ENCODE peak calls at places on chromosomes 16 and 17, in seven cellular contexts. X, Q, P, O, S, V and D are unnamed samples.

GRCh38 chr17:43694081-43694870 is 32.6 kb upstream of the MEOX1 start:
- DNase-seq in X (no peak), Q (peak; percentile 90), P (peak; percentile 45), O (peak; percentile 78), S (peak; percentile 91), V (no peak), D (peak; percentile 72)

GRCh38 chr16:1220098-1220728 is 4.9 kb downstream of the TPSG1 start:
- DNase-seq in X (no peak), Q (no peak), P (no peak), O (no peak), S (no peak), V (no peak), D (no peak)

GRCh38 chr16:10988164-10988803 is 43.9 kb downstream of the CLEC16A start:
- DNase-seq in X (no peak), Q (no peak), P (no peak), O (no peak), S (no peak), V (peak; percentile 48), D (no peak)

GRCh38 chr17:2865228-2865627 is 69.0 kb downstream of the RAP1GAP2 start:
- DNase-seq in X (no peak), Q (no peak), P (no peak), O (peak; percentile 48), S (no peak), V (no peak), D (no peak)

GRCh38 chr17:19574956-19575355 is 41.3 kb downstream of the SLC47A1 start:
- DNase-seq in X (no peak), Q (no peak), P (no peak), O (no peak), S (no peak), V (no peak), D (no peak)

GRCh38 chr17:18966831-18967624 is 15.1 kb downstream of the SLC5A10 start:
- DNase-seq in X (no peak), Q (peak; percentile 61), P (no peak), O (peak; percentile 7), S (no peak), V (no peak), D (no peak)

GRCh38 chr16:11564046-11564926 is 22.4 kb downstream of the LITAF start:
- DNase-seq in X (no peak), Q (no peak), P (no peak), O (no peak), S (no peak), V (no peak), D (no peak)

GRCh38 chr17:8041980-8042379 is 3.1 kb downstream of the ALOX15B start:
- DNase-seq in X (no peak), Q (no peak), P (no peak), O (no peak), S (no peak), V (no peak), D (no peak)

GRCh38 chr16:29877266-29877961 is 14.4 kb upstream of the CDIPT start:
- DNase-seq in X (no peak), Q (no peak), P (no peak), O (no peak), S (no peak), V (peak; percentile 47), D (peak; percentile 74)

GRCh38 chr17:39979021-39979660 is 1.5 kb upstream of the PSMD3 start:
- DNase-seq in X (peak; percentile 76), Q (no peak), P (peak; percentile 95), O (no peak), S (no peak), V (no peak), D (peak; percentile 94)

GRCh38 chr16:3268294-3268693 is 11.9 kb upstream of the MEFV start:
- DNase-seq in X (no peak), Q (no peak), P (no peak), O (no peak), S (no peak), V (no peak), D (no peak)

GRCh38 chr16:68247400-68247799 is 2.2 kb downstream of the PLA2G15 start:
- DNase-seq in X (no peak), Q (peak; percentile 24), P (no peak), O (no peak), S (no peak), V (no peak), D (no peak)

GRCh38 chr16:31088459-31089183 is at the start of gene PRSS53:
- DNase-seq in X (no peak), Q (no peak), P (no peak), O (no peak), S (peak; percentile 51), V (no peak), D (no peak)

GRCh38 chr16:46713634-46714033 is 24.2 kb downstream of the ORC6 start:
- DNase-seq in X (no peak), Q (no peak), P (no peak), O (no peak), S (no peak), V (no peak), D (no peak)

GRCh38 chr17:30534938-30535921 is 58.0 kb downstream of the GOSR1 start:
- DNase-seq in X (no peak), Q (no peak), P (no peak), O (no peak), S (no peak), V (no peak), D (no peak)

GRCh38 chr17:71986886-71987285 is 133.9 kb upstream of the SOX9 start:
- DNase-seq in X (no peak), Q (no peak), P (no peak), O (no peak), S (no peak), V (no peak), D (peak; percentile 61)

GRCh38 chr16:55035956-55036355 is 105.3 kb downstream of the IRX5 start:
- DNase-seq in X (no peak), Q (no peak), P (peak; percentile 59), O (no peak), S (no peak), V (no peak), D (peak; percentile 14)

DNA sequence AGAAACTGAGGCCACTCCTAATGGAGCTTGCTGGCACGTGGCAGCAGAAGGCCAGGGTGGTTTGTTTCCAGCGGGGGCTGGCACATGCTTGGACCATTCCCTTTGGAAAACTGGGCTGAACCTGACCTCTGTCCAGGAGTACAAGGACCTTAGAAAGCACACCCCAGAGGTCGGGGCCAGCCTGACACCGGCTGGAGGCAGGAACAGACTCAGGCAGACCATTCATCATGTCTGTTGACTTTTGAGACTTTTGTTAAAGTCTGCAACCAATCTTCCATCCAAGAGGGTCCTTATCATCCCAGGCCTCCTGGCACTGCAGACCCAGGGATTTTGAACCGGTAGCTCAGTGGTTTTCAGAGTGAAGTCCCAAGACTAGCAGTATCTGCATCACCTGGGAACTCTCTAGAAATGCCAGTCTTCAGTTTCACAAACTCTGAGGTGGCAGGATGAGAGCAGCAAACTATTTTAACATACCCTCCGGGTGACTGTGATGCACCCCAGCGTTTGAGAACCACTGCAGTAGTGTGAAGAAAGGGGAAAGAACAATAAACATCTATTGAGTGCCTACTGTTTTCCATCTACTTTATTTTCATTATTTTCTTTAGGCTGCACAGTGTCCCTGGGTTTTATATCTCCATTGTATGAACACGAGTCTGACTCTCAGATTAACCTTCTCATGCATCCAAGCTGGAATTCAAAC is 145.3 kb upstream of the PLCG2 start:
- DNase-seq in X (no peak), Q (no peak), P (no peak), O (no peak), S (no peak), V (no peak), D (no peak)
- TF ChIP-seq CTCF in X (no peak), Q (no peak), P (no peak), O (no peak), S (no peak), V (no peak), D (no peak)

DNA sequence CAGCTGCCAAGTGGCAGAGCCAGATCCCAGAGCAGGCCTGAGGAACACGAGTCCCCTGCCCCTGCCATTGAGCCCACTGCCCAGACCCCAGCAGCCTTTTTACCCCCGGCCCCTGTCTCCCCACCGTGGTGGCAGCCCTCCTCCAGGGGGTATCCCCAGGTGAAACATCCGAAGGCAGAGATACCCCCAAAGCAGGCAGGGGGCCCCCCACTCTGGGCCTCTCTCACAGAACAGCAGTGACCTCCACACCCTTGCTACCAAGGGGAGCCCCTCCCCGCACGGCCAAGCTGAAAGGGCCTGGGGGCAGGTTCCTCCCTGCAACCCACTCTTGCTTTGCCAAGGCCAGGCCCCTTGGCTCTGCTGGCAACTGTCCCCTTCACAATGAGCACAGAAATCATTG is 142.2 kb downstream of the ENGASE start:
- DNase-seq in X (no peak), Q (no peak), P (no peak), O (no peak), S (no peak), V (no peak), D (no peak)
- H3K27me3 ChIP-seq in X (peaks cover 80% of the 10 kb centered on the region), Q (no peaks in the 10 kb centered on the region), P (peaks cover 14% of the 10 kb centered on the region), O (peaks cover 68% of the 10 kb centered on the region), S (peaks cover 5% of the 10 kb centered on the region), V (peaks cover 5% of the 10 kb centered on the region), D (peaks cover 3% of the 10 kb centered on the region)

GRCh38 chr16:65079549-65079948 is 42.3 kb downstream of the CDH11 start:
- DNase-seq in X (no peak), Q (no peak), P (no peak), O (no peak), S (no peak), V (no peak), D (no peak)
- H3K4me3 ChIP-seq in X (no peak overlapping the region), Q (no peak overlapping the region), P (no peak overlapping the region), O (no peak overlapping the region), S (no peak overlapping the region), V (no peak overlapping the region), D (no peak overlapping the region)

DNA sequence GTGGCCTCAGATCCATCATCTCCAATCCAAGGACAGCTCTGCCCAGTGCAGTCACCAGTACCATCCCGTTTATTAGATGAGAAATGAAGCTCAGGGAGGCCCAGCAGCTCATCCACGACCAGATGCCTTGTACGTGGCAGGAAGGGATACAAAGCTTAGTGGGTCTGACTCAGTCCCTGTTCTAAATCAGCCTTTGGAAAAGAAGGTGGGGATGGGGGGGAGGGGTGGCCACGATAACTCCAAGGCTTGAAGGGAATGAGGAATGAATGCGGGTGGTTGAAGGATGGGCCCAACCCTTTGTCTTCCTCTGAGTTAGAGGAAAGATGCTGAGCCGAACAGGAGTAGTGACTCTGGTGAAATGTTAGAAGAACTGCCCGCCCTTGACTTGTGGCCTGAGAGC is 25.8 kb downstream of the LLGL2 start:
- DNase-seq in X (no peak), Q (no peak), P (no peak), O (no peak), S (no peak), V (no peak), D (no peak)
- TF ChIP-seq CTCF in X (no peak), Q (no peak), P (no peak), O (no peak), S (no peak), V (no peak), D (no peak)

GRCh38 chr17:81958633-81959342 is 2.2 kb downstream of the NOTUM start:
- DNase-seq in X (no peak), Q (no peak), P (no peak), O (no peak), S (no peak), V (no peak), D (no peak)
- H3K27me3 ChIP-seq in X (peaks cover 70% of the 10 kb centered on the region), Q (no peaks in the 10 kb centered on the region), P (peaks cover 34% of the 10 kb centered on the region), O (peaks cover 72% of the 10 kb centered on the region), S (peaks cover 34% of the 10 kb centered on the region), V (no peaks in the 10 kb centered on the region), D (peaks cover 36% of the 10 kb centered on the region)

DNA sequence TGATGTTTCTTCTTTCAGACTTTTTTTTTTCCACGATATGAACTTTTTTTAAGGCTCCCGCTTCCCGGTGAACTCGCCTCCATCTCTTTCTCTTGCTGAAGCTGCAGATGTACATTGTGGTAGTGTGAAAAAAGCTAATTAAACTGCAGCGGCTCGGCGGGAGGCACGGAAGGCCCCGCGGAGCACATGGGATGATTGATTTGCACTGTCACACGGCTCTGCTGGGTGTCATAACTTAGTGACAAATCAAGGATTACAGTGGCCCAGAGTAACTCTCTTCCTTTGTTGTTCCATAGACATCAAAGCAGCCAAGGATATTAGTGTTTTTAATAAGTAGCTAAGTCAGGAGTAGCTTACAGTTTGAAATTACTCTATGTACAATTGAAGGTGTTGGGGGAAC is 196.2 kb downstream of the AXIN2 start:
- DNase-seq in X (no peak), Q (no peak), P (no peak), O (no peak), S (no peak), V (no peak), D (no peak)
- H3K4me3 ChIP-seq in X (no peak overlapping the region), Q (no peak overlapping the region), P (no peak overlapping the region), O (no peak overlapping the region), S (no peak overlapping the region), V (no peak overlapping the region), D (no peak overlapping the region)